ENCODE peak calls at places on chromosome 12, in eight cellular contexts. W is naive B cell; Y is fibroblast of the aortic adventitia; T is GM12865; K is A549; S is amniotic stem cell; G is activated CD4-positive, alpha-beta T cell treated with anti-CD3 and anti-CD28 coated beads, Interleukin-2, amount 10 ng/mL, durations not matched to agents 7 days and 5 days; Z is progenitor cell of endocrine pancreas. H is an unnamed sample.
A peak's percentile ranks its signal among the peaks of the same experiment; 100 is the strongest.

GRCh38 chr12:43210437-43211197 is 341.4 kb downstream of the ADAMTS20 start:
- DNase-seq in Y (peak; percentile 87), K (no peak), S (no peak), T (peak; percentile 68), Z (no peak), W (peak; percentile 17), G (no peak), H (no peak)

GRCh38 chr12:12008931-12009611 is 61.7 kb upstream of the BCL2L14 start:
- DNase-seq in W (no peak), K (no peak), Z (no peak), G (peak; percentile 66), S (peak; percentile 2), Y (no peak), T (peak; percentile 81), H (peak; percentile 63)

GRCh38 chr12:93853698-93854478 is 176.7 kb downstream of the CRADD start:
- DNase-seq in K (no peak), S (no peak), Y (no peak), Z (no peak), W (no peak), T (peak; percentile 50), G (no peak), H (no peak)

GRCh38 chr12:100146252-100146651 is 3.6 kb upstream of the BLTP3B start:
- DNase-seq in G (no peak), T (no peak), K (no peak), Z (no peak), W (no peak), Y (no peak), S (no peak), H (no peak)

GRCh38 chr12:54220092-54220557 is 31.3 kb upstream of the SMUG1 start:
- DNase-seq in W (peak; percentile 60), K (peak; percentile 61), S (peak; percentile 19), Z (peak; percentile 75), T (peak; percentile 78), Y (peak; percentile 81), G (peak; percentile 72), H (peak; percentile 80)

GRCh38 chr12:122979908-122980191 is 631 bp upstream of the ARL6IP4 start:
- DNase-seq in K (no peak), T (peak; percentile 41), Y (no peak), W (no peak), G (no peak), Z (no peak), S (no peak), H (peak; percentile 45)

GRCh38 chr12:6942331-6942665 is 1.3 kb upstream of the RNU7-1 start:
- DNase-seq in W (no peak), Y (no peak), S (no peak), Z (no peak), K (no peak), T (no peak), G (no peak), H (no peak)

GRCh38 chr12:108622425-108622824 is 11.3 kb downstream of the SELPLG start:
- DNase-seq in W (no peak), T (peak; percentile 70), Y (peak; percentile 48), G (no peak), K (no peak), S (no peak), Z (no peak), H (no peak)

GRCh38 chr12:69007858-69008314 is 74.9 kb upstream of the CPM start:
- DNase-seq in K (no peak), Z (no peak), Y (no peak), S (no peak), T (no peak), G (no peak), W (no peak), H (peak; percentile 78)

GRCh38 chr12:57622293-57623245 is 10.4 kb downstream of the B4GALNT1 start:
- DNase-seq in W (no peak), T (no peak), G (no peak), S (no peak), Y (no peak), Z (no peak), K (no peak), H (no peak)

GRCh38 chr12:41277019-41277770 is 89.1 kb downstream of the PDZRN4 start:
- DNase-seq in G (peak; percentile 23), Z (no peak), W (peak; percentile 14), S (peak; percentile 13), Y (peak; percentile 56), T (peak; percentile 48), K (peak; percentile 34), H (peak; percentile 80)

GRCh38 chr12:14260011-14260993 is 105.2 kb upstream of the ATF7IP start:
- DNase-seq in S (peak; percentile 43), Z (peak; percentile 66), W (peak; percentile 44), G (no peak), K (no peak), T (no peak), Y (peak; percentile 91), H (no peak)